ENCODE peak calls at places on chromosomes 12 and 14, in eight cellular contexts. N is tibial artery, L is GM12864, W is PC-3, B is AG04449, A is Panc1, Z is lower leg skin, K is GM23338. S is an unnamed sample.
A peak's percentile ranks its signal among the peaks of the same experiment; 100 is the strongest.

GRCh38 chr12:58026892-58027891 is 85.8 kb downstream of the ATP23 start:
- DNase-seq in N (no peak), L (no peak), W (no peak), B (no peak), A (no peak), Z (no peak), K (no peak), S (no peak)

GRCh38 chr12:52525661-52526499 is 5.7 kb upstream of the KRT5 start:
- DNase-seq in N (no peak), L (no peak), W (no peak), B (no peak), A (no peak), Z (peak; percentile 71), K (no peak), S (no peak)

GRCh38 chr14:73888460-73888725 is 1.7 kb downstream of the ZNF410 start:
- DNase-seq in N (no peak), L (no peak), W (peak; percentile 32), B (no peak), A (no peak), Z (no peak), K (no peak), S (no peak)

GRCh38 chr14:86038401-86038985 is 508.5 kb downstream of the FLRT2 start:
- DNase-seq in N (peak; percentile 20), L (no peak), W (peak; percentile 42), B (no peak), A (no peak), Z (peak; percentile 78), K (peak; percentile 72), S (no peak)

GRCh38 chr12:21941522-21942376 is 523 bp upstream of the ABCC9 start:
- DNase-seq in N (peak; percentile 58), L (no peak), W (no peak), B (no peak), A (no peak), Z (peak; percentile 89), K (peak; percentile 81), S (no peak)

GRCh38 chr12:2682301-2683282 is 112.2 kb upstream of the FKBP4 start:
- DNase-seq in N (no peak), L (no peak), W (peak; percentile 38), B (no peak), A (no peak), Z (peak; percentile 68), K (peak; percentile 70), S (peak; percentile 45)

GRCh38 chr12:107590369-107591094 is 95.1 kb upstream of the PWP1 start:
- DNase-seq in N (no peak), L (no peak), W (no peak), B (no peak), A (no peak), Z (no peak), K (no peak), S (no peak)

GRCh38 chr12:106769546-106769945 is 4.9 kb upstream of the RIC8B start:
- DNase-seq in N (no peak), L (no peak), W (no peak), B (no peak), A (no peak), Z (no peak), K (no peak), S (no peak)

GRCh38 chr14:83085725-83086124 is 1552.1 kb upstream of the SEL1L start:
- DNase-seq in N (no peak), L (no peak), W (no peak), B (no peak), A (no peak), Z (no peak), K (no peak), S (no peak)

GRCh38 chr14:51342226-51342625 is 102.2 kb downstream of the TMX1 start:
- DNase-seq in N (no peak), L (no peak), W (peak; percentile 97), B (no peak), A (peak; percentile 18), Z (no peak), K (no peak), S (peak; percentile 93)

GRCh38 chr12:18430425-18431048 is 169.2 kb downstream of the PIK3C2G start:
- DNase-seq in N (no peak), L (no peak), W (peak; percentile 69), B (peak; percentile 19), A (peak; percentile 27), Z (no peak), K (peak; percentile 78), S (peak; percentile 28)

DNA sequence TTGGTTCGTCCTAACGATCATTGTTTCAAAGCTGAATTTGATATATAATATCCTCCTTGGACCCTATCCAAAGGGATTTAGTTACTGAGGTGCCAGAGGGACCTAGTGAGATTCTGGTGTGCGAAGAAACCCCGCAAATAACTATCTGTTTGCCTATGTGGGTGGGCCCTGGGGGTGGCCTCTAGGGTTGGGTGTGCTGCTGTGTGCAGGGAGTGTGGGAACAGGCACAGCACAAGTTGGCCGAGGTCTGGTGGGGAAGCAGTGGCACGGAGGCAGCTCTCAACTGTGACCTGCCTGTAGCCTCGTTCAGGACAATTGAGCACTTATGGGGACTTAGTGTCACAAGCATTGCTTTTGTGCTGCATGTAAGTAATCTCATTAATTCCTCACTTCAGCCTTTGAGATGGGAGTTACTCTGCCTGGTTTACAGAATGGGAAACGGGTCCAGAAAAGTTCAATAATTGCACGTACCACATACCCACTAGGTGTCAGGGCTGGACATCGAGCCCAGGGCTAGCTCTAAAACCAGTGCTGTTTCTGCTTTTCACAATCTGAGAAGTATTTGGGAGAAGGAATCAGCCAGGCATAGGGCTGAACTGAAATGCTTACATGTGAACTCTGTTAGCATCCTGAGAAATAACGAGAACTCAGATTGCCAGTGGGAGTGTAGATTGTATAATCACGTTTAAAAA is 58.8 kb downstream of the TECPR2 start:
- DNase-seq in N (no peak), L (no peak), W (no peak), B (no peak), A (no peak), Z (peak; percentile 34), K (no peak), S (no peak)
- TF ChIP-seq CTCF in N (no peak), L (no peak), W (no peak), B (no peak), A (no peak), Z (no peak), K (no peak), S (no peak)

GRCh38 chr12:130955238-130955816 is 1.6 kb downstream of the ADGRD1 start:
- DNase-seq in N (peak; percentile 55), L (no peak), W (no peak), B (no peak), A (no peak), Z (no peak), K (no peak), S (no peak)

GRCh38 chr12:130958557-130959140 is 4.9 kb downstream of the ADGRD1 start:
- DNase-seq in N (no peak), L (no peak), W (no peak), B (no peak), A (no peak), Z (no peak), K (no peak), S (no peak)

GRCh38 chr12:130957304-130957621 is 3.6 kb downstream of the ADGRD1 start:
- DNase-seq in N (no peak), L (no peak), W (no peak), B (no peak), A (no peak), Z (no peak), K (no peak), S (no peak)

GRCh38 chr12:130956009-130956408 is 2.3 kb downstream of the ADGRD1 start:
- DNase-seq in N (no peak), L (no peak), W (no peak), B (no peak), A (no peak), Z (no peak), K (no peak), S (no peak)

GRCh38 chr12:130956456-130957303 is 3.0 kb downstream of the ADGRD1 start:
- DNase-seq in N (no peak), L (no peak), W (no peak), B (no peak), A (no peak), Z (no peak), K (no peak), S (no peak)
- H3K4me3 ChIP-seq in N (peak overlapping the region; percentile 54), L (no peak overlapping the region), W (no peak overlapping the region), B (no peak overlapping the region), A (no peak overlapping the region), Z (no peak overlapping the region), K (no peak overlapping the region), S (no peak overlapping the region)

GRCh38 chr12:118714051-118714460 is 267.3 kb upstream of the SRRM4 start:
- DNase-seq in N (no peak), L (peak; percentile 33), W (peak; percentile 43), B (no peak), A (no peak), Z (peak; percentile 3), K (peak; percentile 93), S (peak; percentile 11)
- TF ChIP-seq CTCF in N (no peak), L (peak; percentile 77), W (peak; percentile 79), B (no peak), A (peak; percentile 74), Z (no peak), K (peak; percentile 88), S (peak; percentile 71)

GRCh38 chr14:34554540-34555250 is 15.2 kb upstream of the EAPP start:
- DNase-seq in N (peak; percentile 11), L (no peak), W (peak; percentile 52), B (no peak), A (peak; percentile 42), Z (peak; percentile 75), K (no peak), S (no peak)
- H3K4me3 ChIP-seq in N (no peak overlapping the region), L (no peak overlapping the region), W (peak overlapping the region; percentile 35), B (peak overlapping the region; percentile 18), A (peak overlapping the region; percentile 44), Z (no peak overlapping the region), K (no peak overlapping the region), S (no peak overlapping the region)

GRCh38 chr12:88111074-88111652 is 30.7 kb downstream of the CEP290 start:
- DNase-seq in N (no peak), L (peak; percentile 10), W (peak; percentile 76), B (no peak), A (peak; percentile 7), Z (no peak), K (peak; percentile 57), S (peak; percentile 67)
- TF ChIP-seq CTCF in N (no peak), L (no peak), W (peak; percentile 75), B (no peak), A (peak; percentile 54), Z (no peak), K (peak; percentile 63), S (peak; percentile 54)

GRCh38 chr14:81829447-81829846 is 295.8 kb upstream of the SEL1L start:
- DNase-seq in N (no peak), L (no peak), W (no peak), B (no peak), A (no peak), Z (no peak), K (no peak), S (no peak)
- H3K4me3 ChIP-seq in N (no peak overlapping the region), L (no peak overlapping the region), W (no peak overlapping the region), B (no peak overlapping the region), A (no peak overlapping the region), Z (no peak overlapping the region), K (no peak overlapping the region), S (no peak overlapping the region)